ENCODE peak calls at places on chromosome 1, in four cellular contexts. Z is gastrocnemius medialis, R is heart right ventricle, X is left ventricle myocardium inferior. S is an unnamed sample.

GRCh38 chr1:88029142-88029541 is 654.9 kb upstream of the PKN2 start:
- DNase-seq in R (no peak), Z (no peak), X (no peak), S (no peak)

GRCh38 chr1:116309090-116309870 is 63.8 kb upstream of the ATP1A1 start:
- DNase-seq in Z (no peak), R (no peak), X (no peak), S (no peak)

GRCh38 chr1:53447413-53447812 is 11.8 kb upstream of the DMRTB1 start:
- DNase-seq in X (no peak), R (no peak), Z (no peak), S (no peak)

GRCh38 chr1:182784556-182785171 is 4.9 kb upstream of the NPL start:
- DNase-seq in Z (no peak), R (peak; percentile 30), X (no peak), S (no peak)

GRCh38 chr1:46611691-46612221 is 4.9 kb downstream of the MOB3C start:
- DNase-seq in R (no peak), Z (peak; percentile 61), X (no peak), S (no peak)

GRCh38 chr1:23936481-23937176 is 23.0 kb upstream of the PNRC2 start:
- DNase-seq in X (no peak), Z (no peak), R (no peak), S (peak; percentile 15)

GRCh38 chr1:195664628-195665027 is 943.6 kb downstream of the KCNT2 start:
- DNase-seq in Z (no peak), X (no peak), R (no peak), S (no peak)

GRCh38 chr1:150548632-150549495 is at the start of gene ADAMTSL4:
- DNase-seq in X (peak; percentile 62), Z (peak; percentile 74), R (no peak), S (no peak)

GRCh38 chr1:11138952-11139351 is 39.3 kb upstream of the EXOSC10 start:
- DNase-seq in X (no peak), Z (no peak), R (no peak), S (no peak)

GRCh38 chr1:21896652-21897532 is 40.2 kb downstream of the HSPG2 start:
- DNase-seq in Z (peak; percentile 91), R (peak; percentile 86), X (peak; percentile 88), S (peak; percentile 83)

GRCh38 chr1:223244366-223245103 is 101.5 kb upstream of the TLR5 start:
- DNase-seq in Z (no peak), R (no peak), X (no peak), S (peak; percentile 40)

GRCh38 chr1:15180189-15180588 is 26.6 kb downstream of the TMEM51 start:
- DNase-seq in R (no peak), Z (no peak), X (no peak), S (no peak)

DNA sequence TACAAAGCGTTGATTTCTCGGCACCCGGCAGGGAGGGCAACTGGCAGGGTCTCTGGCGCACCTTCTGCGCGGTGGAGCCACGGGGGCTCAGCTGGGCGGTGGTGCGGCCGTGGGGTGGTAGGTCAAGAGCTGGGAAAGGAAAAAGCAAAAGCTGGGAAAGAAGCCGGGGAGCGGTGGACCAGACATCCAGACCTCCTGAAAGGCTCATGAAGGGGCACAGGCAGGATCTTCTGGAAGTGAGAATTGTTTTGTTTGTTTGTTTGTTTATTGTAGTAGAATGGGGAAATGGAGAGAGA is 7.2 kb upstream of the RNU1-1 start:
- DNase-seq in X (no peak), R (no peak), Z (no peak), S (no peak)
- H3K4me3 ChIP-seq in X (peak overlapping the region; percentile 42), R (no peak overlapping the region), Z (no peak overlapping the region), S (no peak overlapping the region)

GRCh38 chr1:206000641-206001339 is 2.4 kb downstream of the RAB7B start:
- DNase-seq in X (no peak), Z (no peak), R (no peak), S (no peak)

GRCh38 chr1:206002160-206002559 is 1.0 kb downstream of the RAB7B start:
- DNase-seq in X (no peak), Z (no peak), R (no peak), S (peak; percentile 75)

GRCh38 chr1:205998457-205999241 is 4.5 kb downstream of the RAB7B start:
- DNase-seq in Z (peak; percentile 77), X (peak; percentile 35), R (no peak), S (no peak)

GRCh38 chr1:206002833-206003532 is at the start of gene RAB7B:
- DNase-seq in X (peak; percentile 64), Z (peak; percentile 58), R (peak; percentile 47), S (peak; percentile 83)

DNA sequence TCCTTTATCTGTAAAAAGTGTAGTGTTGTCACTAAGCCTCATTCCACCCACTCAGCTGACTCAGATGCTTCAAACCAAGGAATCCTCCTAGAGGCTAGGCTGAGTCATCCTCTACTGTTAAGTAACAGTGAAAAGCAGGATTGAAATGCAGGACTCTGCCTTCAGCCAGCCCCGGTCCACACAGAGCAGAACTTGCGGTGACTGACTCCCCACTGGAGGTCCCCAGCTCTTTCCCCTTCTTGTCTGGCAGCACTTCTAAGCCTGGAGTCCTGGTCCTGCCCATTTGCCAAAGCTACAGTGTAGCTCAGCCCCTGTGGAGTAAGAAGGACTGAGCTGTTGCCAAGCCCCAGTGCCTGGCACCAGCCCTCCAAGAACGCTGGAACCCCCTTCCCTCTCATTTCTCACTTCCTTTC is 1.7 kb downstream of the RAB7B start:
- DNase-seq in X (no peak), Z (no peak), R (no peak), S (peak; percentile 71)
- TF ChIP-seq CTCF in X (no peak), Z (no peak), R (no peak), S (no peak)

GRCh38 chr1:110343249-110343648 is 4.1 kb downstream of the RBM15 start:
- DNase-seq in Z (no peak), X (no peak), R (no peak), S (no peak)
- H3K4me3 ChIP-seq in Z (peak overlapping the region; percentile 36), X (peak overlapping the region; percentile 95), R (peak overlapping the region; percentile 23), S (no peak overlapping the region)

GRCh38 chr1:2400576-2400909 is 8.9 kb downstream of the RER1 start:
- DNase-seq in X (no peak), R (no peak), Z (no peak), S (no peak)
- TF ChIP-seq CTCF in X (no peak), R (no peak), Z (no peak), S (no peak)

GRCh38 chr1:40318476-40318875 is 1.4 kb upstream of the COL9A2 start:
- DNase-seq in X (no peak), R (no peak), Z (no peak), S (no peak)

GRCh38 chr1:40315795-40316594 is 1.1 kb downstream of the COL9A2 start:
- DNase-seq in X (no peak), R (no peak), Z (no peak), S (no peak)

GRCh38 chr1:40318970-40319621 is 2.0 kb upstream of the COL9A2 start:
- DNase-seq in X (no peak), Z (no peak), R (no peak), S (no peak)

GRCh38 chr1:40316595-40317393 is at the start of gene COL9A2:
- DNase-seq in R (no peak), Z (no peak), X (no peak), S (no peak)

GRCh38 chr1:40317394-40318074 is 448 bp upstream of the COL9A2 start:
- DNase-seq in R (no peak), Z (no peak), X (no peak), S (peak; percentile 81)
- H3K4me3 ChIP-seq in R (peak overlapping the region; percentile 54), Z (peak overlapping the region; percentile 39), X (peak overlapping the region; percentile 66), S (peak overlapping the region; percentile 14)

GRCh38 chr1:109933856-109934711 is 23.4 kb downstream of the CSF1 start:
- DNase-seq in Z (no peak), R (no peak), X (no peak), S (peak; percentile 84)
- TF ChIP-seq CTCF in Z (no peak), R (no peak), X (no peak), S (no peak)

DNA sequence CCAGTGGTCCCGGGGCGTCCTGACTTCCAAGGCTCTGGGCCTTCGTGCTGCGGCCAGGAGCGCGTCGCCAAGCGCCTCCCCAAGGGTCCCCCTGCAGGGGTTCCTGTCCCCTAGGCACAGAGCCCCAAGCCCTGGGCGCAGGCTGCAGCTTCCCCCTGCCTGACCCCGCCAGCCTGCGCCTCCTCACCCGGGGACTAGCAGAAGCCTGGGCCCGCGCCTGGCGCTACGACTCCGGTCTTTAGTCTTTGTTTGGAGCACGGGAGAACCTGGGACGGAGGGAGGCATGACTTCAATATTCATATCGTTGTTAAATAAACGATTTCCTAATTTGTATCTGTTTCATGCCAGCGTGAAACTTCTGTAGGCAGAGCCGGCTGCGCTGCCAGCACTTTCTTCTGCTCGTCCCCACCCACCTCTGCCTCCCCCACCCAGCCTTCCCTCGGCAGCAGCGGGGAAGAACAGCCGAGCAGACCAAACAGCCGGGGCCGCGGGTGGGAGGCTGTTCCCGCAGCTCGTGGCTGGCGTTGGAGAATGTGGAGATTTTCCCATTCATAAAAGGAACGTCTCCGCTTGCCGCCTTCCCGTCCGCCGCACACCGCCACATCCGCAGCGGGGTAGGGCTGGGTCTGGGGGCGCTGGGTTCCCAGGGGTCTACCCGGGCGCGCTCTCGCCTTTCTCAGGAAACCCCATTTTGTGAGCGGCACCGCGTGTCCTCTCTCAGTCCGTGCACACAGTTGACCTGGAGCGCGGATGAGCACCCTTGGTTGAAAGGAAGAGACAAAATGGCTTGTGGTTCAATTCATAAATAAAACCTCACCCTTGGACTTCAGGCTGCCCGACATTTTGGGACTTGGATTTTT is 777 bp upstream of the TRIM67 start:
- DNase-seq in X (no peak), R (no peak), Z (no peak), S (no peak)
- H3K4me3 ChIP-seq in X (peak overlapping the region; percentile 70), R (peak overlapping the region; percentile 57), Z (peak overlapping the region; percentile 28), S (no peak overlapping the region)

DNA sequence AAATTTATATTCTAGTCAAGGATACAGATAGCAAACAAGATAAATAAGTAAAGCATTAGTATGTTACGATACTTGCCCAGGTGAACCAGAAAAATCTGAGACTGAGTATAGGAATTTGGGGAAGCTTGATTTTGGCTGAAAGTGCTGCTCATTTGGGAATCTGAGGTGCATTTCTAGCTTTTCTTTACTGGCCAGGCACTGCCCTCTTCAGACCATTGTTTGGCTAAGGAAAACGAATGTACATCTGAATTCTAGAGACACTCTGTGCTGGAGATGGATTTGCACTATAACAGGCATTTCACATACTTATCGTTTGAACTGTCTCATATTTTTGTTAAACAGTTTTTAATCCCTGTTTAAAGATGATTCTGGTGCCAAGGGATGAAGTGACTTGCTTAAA is 23.4 kb downstream of the ARID1A start:
- DNase-seq in X (no peak), Z (no peak), R (no peak), S (no peak)
- TF ChIP-seq CTCF in X (no peak), Z (no peak), R (no peak), S (no peak)

DNA sequence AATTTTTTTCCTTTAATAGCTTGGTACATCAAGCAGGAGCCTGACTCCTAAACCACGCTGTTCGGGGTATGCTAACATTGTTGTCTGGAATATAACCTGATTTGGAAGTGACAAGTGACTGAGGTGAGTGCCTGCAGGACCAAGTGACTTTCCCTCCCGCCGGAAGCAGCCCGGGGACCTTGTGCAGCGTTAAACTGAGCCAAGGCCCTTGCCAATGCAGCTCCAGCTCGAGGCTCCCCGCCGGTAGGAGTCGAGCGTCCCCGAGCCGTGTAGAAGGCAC is 716 bp upstream of the MTARC1 start:
- DNase-seq in Z (no peak), X (peak; percentile 34), R (no peak), S (no peak)
- H3K4me3 ChIP-seq in Z (peak overlapping the region; percentile 68), X (peak overlapping the region; percentile 78), R (peak overlapping the region; percentile 67), S (peak overlapping the region; percentile 46)

GRCh38 chr1:235087906-235088305 is 40.7 kb downstream of the TOMM20 start:
- DNase-seq in X (no peak), R (no peak), Z (peak; percentile 11), S (no peak)

GRCh38 chr1:235088440-235088839 is 40.2 kb downstream of the TOMM20 start:
- DNase-seq in Z (no peak), R (no peak), X (no peak), S (no peak)

GRCh38 chr1:235093013-235093618 is 35.5 kb downstream of the TOMM20 start:
- DNase-seq in R (peak; percentile 72), X (peak; percentile 42), Z (no peak), S (peak; percentile 85)

GRCh38 chr1:235088907-235089306 is 39.7 kb downstream of the TOMM20 start:
- DNase-seq in R (no peak), X (no peak), Z (no peak), S (no peak)

GRCh38 chr1:235090406-235091069 is 38.1 kb downstream of the TOMM20 start:
- DNase-seq in X (no peak), Z (no peak), R (no peak), S (peak; percentile 76)
- TF ChIP-seq CTCF in X (no peak), Z (no peak), R (no peak), S (no peak)

S was measured in lower leg skin.